ENCODE peak calls at places on chromosomes 5 and 9, in eight cellular contexts. N is body of pancreas; D is PC-3; M is mucosa of descending colon; Z is cardiac fibroblast; W is CD4-positive, alpha-beta T cell; P is endothelial cell; Q is sigmoid colon. U is an unnamed sample.

GRCh38 chr5:12624776-12625560 is 720.7 kb upstream of the CTNND2 start:
- DNase-seq in N (no peak), D (no peak), M (no peak), Z (no peak), W (no peak), P (no peak), Q (no peak), U (no peak)

GRCh38 chr9:126494746-126495145 is 119.0 kb upstream of the LMX1B start:
- DNase-seq in N (no peak), D (no peak), M (no peak), Z (no peak), W (no peak), P (no peak), Q (no peak), U (no peak)

GRCh38 chr5:60102961-60103683 is 209.6 kb upstream of the PDE4D start:
- DNase-seq in N (no peak), D (peak), M (no peak), Z (peak), W (no peak), P (no peak), Q (no peak), U (no peak)

GRCh38 chr9:121743441-121744001 is 92.1 kb downstream of the DAB2IP start:
- DNase-seq in N (peak), D (peak), M (peak), Z (peak), W (no peak), P (peak), Q (peak), U (no peak)

GRCh38 chr9:120388000-120388855 is 191.7 kb downstream of the CDK5RAP2 start:
- DNase-seq in N (no peak), D (no peak), M (no peak), Z (no peak), W (no peak), P (no peak), Q (peak), U (no peak)

GRCh38 chr5:91264311-91265051 is 118.6 kb downstream of the ARRDC3 start:
- DNase-seq in N (no peak), D (no peak), M (no peak), Z (no peak), W (no peak), P (no peak), Q (no peak), U (no peak)

GRCh38 chr9:137304383-137305059 is 2.5 kb upstream of the NRARP start:
- DNase-seq in N (peak), D (no peak), M (peak), Z (no peak), W (no peak), P (peak), Q (no peak), U (no peak)

GRCh38 chr5:173923236-173924104 is 35.3 kb downstream of the CPEB4 start:
- DNase-seq in N (no peak), D (no peak), M (no peak), Z (peak), W (no peak), P (no peak), Q (no peak), U (no peak)

GRCh38 chr5:37814699-37815098 is 25.1 kb downstream of the GDNF start:
- DNase-seq in N (no peak), D (peak), M (no peak), Z (no peak), W (no peak), P (no peak), Q (no peak), U (peak)

GRCh38 chr5:173762930-173763329 is 125.2 kb upstream of the CPEB4 start:
- DNase-seq in N (no peak), D (no peak), M (no peak), Z (no peak), W (no peak), P (no peak), Q (no peak), U (no peak)

GRCh38 chr9:76359365-76359764 is 34.9 kb downstream of the RFK start:
- DNase-seq in N (no peak), D (no peak), M (no peak), Z (no peak), W (no peak), P (no peak), Q (no peak), U (no peak)

GRCh38 chr9:133779081-133779480 is 40.9 kb upstream of the SARDH start:
- DNase-seq in N (no peak), D (no peak), M (peak), Z (no peak), W (no peak), P (no peak), Q (no peak), U (no peak)

GRCh38 chr5:139709587-139710369 is 61.6 kb downstream of the CXXC5 start:
- DNase-seq in N (no peak), D (no peak), M (peak), Z (no peak), W (peak), P (peak), Q (no peak), U (peak)

GRCh38 chr5:67065237-67065636 is 131.4 kb downstream of the CD180 start:
- DNase-seq in N (no peak), D (no peak), M (no peak), Z (no peak), W (no peak), P (no peak), Q (no peak), U (peak)

GRCh38 chr9:92146610-92147009 is 31.4 kb upstream of the SPTLC1 start:
- DNase-seq in N (no peak), D (no peak), M (no peak), Z (peak), W (no peak), P (no peak), Q (no peak), U (no peak)

GRCh38 chr5:74521401-74521800 is 119.1 kb downstream of the ENC1 start:
- DNase-seq in N (no peak), D (no peak), M (no peak), Z (no peak), W (no peak), P (no peak), Q (no peak), U (no peak)

GRCh38 chr5:138641547-138642298 is 66.5 kb upstream of the HSPA9 start:
- DNase-seq in N (peak), D (peak), M (peak), Z (peak), W (peak), P (peak), Q (no peak), U (peak)

GRCh38 chr5:139443766-139444473 is 4.6 kb upstream of the DNAJC18 start:
- DNase-seq in N (no peak), D (peak), M (no peak), Z (peak), W (no peak), P (peak), Q (peak), U (no peak)

GRCh38 chr5:131382407-131383395 is 118.8 kb downstream of the CDC42SE2 start:
- DNase-seq in N (no peak), D (peak), M (no peak), Z (peak), W (peak), P (no peak), Q (no peak), U (peak)

GRCh38 chr9:114348906-114349482 is 19.3 kb downstream of the ORM2 start:
- DNase-seq in N (peak), D (peak), M (peak), Z (peak), W (peak), P (no peak), Q (peak), U (peak)

GRCh38 chr5:76332102-76332501 is 71.0 kb upstream of the IQGAP2 start:
- DNase-seq in N (peak), D (no peak), M (peak), Z (no peak), W (no peak), P (no peak), Q (no peak), U (no peak)

GRCh38 chr5:10351882-10352395 is 1.6 kb upstream of the MARCHF6 start:
- DNase-seq in N (no peak), D (no peak), M (no peak), Z (no peak), W (no peak), P (no peak), Q (no peak), U (no peak)

GRCh38 chr5:53783624-53784228 is 223.3 kb downstream of the NDUFS4 start:
- DNase-seq in N (no peak), D (no peak), M (no peak), Z (no peak), W (no peak), P (no peak), Q (no peak), U (no peak)

GRCh38 chr9:16532272-16532671 is 338.2 kb downstream of the BNC2 start:
- DNase-seq in N (no peak), D (no peak), M (no peak), Z (no peak), W (no peak), P (no peak), Q (no peak), U (no peak)

GRCh38 chr5:161378701-161379100 is 167.8 kb downstream of the GABRB2 start:
- DNase-seq in N (no peak), D (no peak), M (no peak), Z (no peak), W (no peak), P (no peak), Q (no peak), U (no peak)

GRCh38 chr5:171596391-171596878 is 177.0 kb downstream of the FGF18 start:
- DNase-seq in N (no peak), D (peak), M (no peak), Z (peak), W (no peak), P (no peak), Q (no peak), U (no peak)
- TF ChIP-seq CTCF in N (no peak), D (no peak), M (no peak), Z (no peak), W (no peak), P (no peak), Q (no peak), U (no peak)

DNA sequence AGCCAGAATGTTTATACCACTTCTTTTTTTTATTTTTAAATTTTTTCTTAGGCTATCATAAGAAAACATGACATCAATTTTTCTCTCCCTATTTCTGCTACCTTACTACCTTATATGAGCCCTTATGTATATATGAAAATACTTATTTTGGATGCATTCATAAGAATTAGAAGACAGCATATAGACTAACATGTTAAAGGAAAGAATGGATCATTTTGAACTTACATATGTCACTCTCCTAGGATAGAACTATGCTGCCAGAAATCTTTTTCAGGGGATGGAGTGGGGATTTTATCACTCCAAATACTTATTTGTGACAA is 51.8 kb downstream of the SNX24 start:
- DNase-seq in N (no peak), D (no peak), M (no peak), Z (no peak), W (no peak), P (no peak), Q (no peak), U (no peak)
- TF ChIP-seq CTCF in N (no peak), D (no peak), M (no peak), Z (no peak), W (no peak), P (no peak), Q (no peak), U (no peak)

GRCh38 chr9:87572719-87573118 is 75.1 kb downstream of the DAPK1 start:
- DNase-seq in N (no peak), D (no peak), M (no peak), Z (no peak), W (no peak), P (no peak), Q (no peak), U (no peak)
- TF ChIP-seq CTCF in N (no peak), D (no peak), M (no peak), Z (no peak), W (no peak), P (no peak), Q (no peak), U (no peak)

GRCh38 chr5:137016783-137017324 is 482.3 kb downstream of the SPOCK1 start:
- DNase-seq in N (no peak), D (no peak), M (no peak), Z (no peak), W (no peak), P (no peak), Q (no peak), U (no peak)
- TF ChIP-seq CTCF in N (no peak), D (no peak), M (no peak), Z (no peak), W (no peak), P (no peak), Q (no peak), U (no peak)

GRCh38 chr5:125870271-125870670 is 552.9 kb upstream of the GRAMD2B start:
- DNase-seq in N (no peak), D (no peak), M (no peak), Z (no peak), W (no peak), P (no peak), Q (no peak), U (no peak)

GRCh38 chr5:125874057-125874456 is 549.2 kb upstream of the GRAMD2B start:
- DNase-seq in N (no peak), D (peak), M (no peak), Z (no peak), W (no peak), P (no peak), Q (no peak), U (no peak)

GRCh38 chr5:125874717-125875116 is 548.5 kb upstream of the GRAMD2B start:
- DNase-seq in N (no peak), D (peak), M (no peak), Z (no peak), W (no peak), P (no peak), Q (no peak), U (no peak)
- TF ChIP-seq CTCF in N (no peak), D (peak), M (no peak), Z (no peak), W (no peak), P (no peak), Q (no peak), U (no peak)

GRCh38 chr5:165502893-165503696 is 1997.7 kb downstream of the MAT2B start:
- DNase-seq in N (no peak), D (no peak), M (no peak), Z (peak), W (no peak), P (no peak), Q (no peak), U (no peak)
- TF ChIP-seq CTCF in N (no peak), D (no peak), M (no peak), Z (no peak), W (no peak), P (no peak), Q (no peak), U (no peak)

GRCh38 chr5:151055336-151055735 is 25.5 kb downstream of the TNIP1 start:
- DNase-seq in N (no peak), D (no peak), M (peak), Z (no peak), W (no peak), P (no peak), Q (no peak), U (no peak)

GRCh38 chr5:151060742-151061141 is 20.1 kb downstream of the TNIP1 start:
- DNase-seq in N (no peak), D (no peak), M (no peak), Z (no peak), W (no peak), P (no peak), Q (no peak), U (no peak)

GRCh38 chr5:151058891-151059611 is 21.8 kb downstream of the TNIP1 start:
- DNase-seq in N (no peak), D (no peak), M (no peak), Z (no peak), W (no peak), P (no peak), Q (no peak), U (no peak)

GRCh38 chr5:151056367-151057306 is 24.2 kb downstream of the TNIP1 start:
- DNase-seq in N (no peak), D (no peak), M (no peak), Z (no peak), W (no peak), P (no peak), Q (no peak), U (no peak)

DNA sequence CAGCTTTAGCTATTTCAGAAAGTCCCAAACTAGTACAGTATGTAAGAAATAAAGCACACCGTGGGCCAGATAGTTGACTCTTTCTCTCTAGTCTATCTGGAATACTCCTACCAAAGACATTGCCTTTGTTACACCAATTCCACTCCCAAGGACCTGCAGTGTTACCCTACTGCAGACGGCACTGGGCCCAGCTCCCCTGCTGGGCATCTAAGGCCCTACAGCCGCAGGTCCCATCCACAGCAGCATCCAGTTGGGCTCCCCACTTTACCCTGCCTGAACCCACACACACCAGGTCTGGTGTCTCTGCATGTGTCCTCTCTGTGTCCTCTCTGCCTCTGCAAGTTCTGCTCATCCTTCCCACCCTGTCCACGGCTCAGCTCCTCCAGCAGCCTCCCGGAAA is 22.5 kb downstream of the TNIP1 start:
- DNase-seq in N (no peak), D (no peak), M (no peak), Z (no peak), W (no peak), P (no peak), Q (no peak), U (no peak)
- TF ChIP-seq CTCF in N (no peak), D (peak), M (no peak), Z (peak), W (no peak), P (peak), Q (no peak), U (no peak)

GRCh38 chr9:6676254-6676928 is 30.9 kb upstream of the GLDC start:
- DNase-seq in N (no peak), D (no peak), M (no peak), Z (no peak), W (no peak), P (no peak), Q (no peak), U (no peak)

GRCh38 chr9:6677803-6678202 is 32.3 kb upstream of the GLDC start:
- DNase-seq in N (no peak), D (no peak), M (no peak), Z (no peak), W (no peak), P (no peak), Q (no peak), U (no peak)

GRCh38 chr9:6680797-6681146 is 35.2 kb upstream of the GLDC start:
- DNase-seq in N (peak), D (peak), M (no peak), Z (peak), W (no peak), P (peak), Q (no peak), U (peak)

GRCh38 chr9:6681957-6682501 is 36.5 kb upstream of the GLDC start:
- DNase-seq in N (no peak), D (no peak), M (peak), Z (no peak), W (no peak), P (no peak), Q (no peak), U (no peak)

GRCh38 chr9:6681147-6681956 is 35.8 kb upstream of the GLDC start:
- DNase-seq in N (peak), D (peak), M (peak), Z (peak), W (peak), P (peak), Q (peak), U (peak)
- TF ChIP-seq CTCF in N (peak), D (no peak), M (no peak), Z (no peak), W (no peak), P (no peak), Q (no peak), U (no peak)

DNA sequence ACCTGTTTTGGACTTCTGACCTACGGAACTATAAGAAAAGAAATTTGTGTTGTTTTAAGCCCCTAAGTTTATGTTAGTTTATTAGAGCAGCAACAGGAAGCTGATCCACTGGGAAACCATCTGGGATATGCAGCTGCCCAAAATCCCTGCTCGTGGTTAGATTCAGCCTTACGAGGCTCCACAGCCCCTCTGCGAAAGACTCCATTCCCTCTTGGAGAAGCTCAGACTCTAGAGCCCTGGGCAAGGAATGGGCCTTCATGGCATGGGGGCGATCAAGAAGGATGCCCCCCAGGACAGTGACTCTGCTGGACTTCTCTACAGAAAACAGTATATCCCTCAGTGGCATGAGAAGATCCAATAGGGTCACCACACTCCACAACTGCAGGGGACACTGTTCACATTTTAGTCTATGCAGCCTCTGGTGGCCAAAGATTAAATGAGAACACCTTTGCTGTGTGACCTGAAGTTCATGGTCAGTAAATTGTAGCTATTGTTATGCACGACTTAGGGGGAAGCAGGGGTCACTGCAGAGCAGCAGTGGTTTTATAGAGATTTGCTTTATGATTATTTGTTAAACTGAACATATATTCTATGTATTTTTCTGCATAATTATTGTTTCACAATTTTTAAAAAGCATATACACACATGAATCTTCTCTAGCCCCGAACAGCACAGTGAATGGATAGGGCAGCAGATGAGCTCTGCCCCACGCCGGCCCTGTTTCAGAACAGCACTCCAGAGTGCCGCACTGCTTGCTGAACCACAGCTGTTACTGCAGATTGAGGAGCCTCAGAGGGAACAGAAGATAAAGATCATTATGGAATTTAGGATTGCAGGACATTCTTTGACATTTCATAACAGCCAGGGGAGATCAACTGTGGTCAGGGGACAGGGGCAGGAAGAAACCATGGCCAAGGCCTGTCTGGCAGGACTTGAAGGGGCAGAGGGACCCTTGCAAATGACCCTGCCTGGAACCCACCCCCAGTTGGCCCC is 20.9 kb downstream of the IRF1 start:
- DNase-seq in N (no peak), D (no peak), M (peak), Z (peak), W (no peak), P (no peak), Q (peak), U (no peak)
- TF ChIP-seq CTCF in N (no peak), D (peak), M (no peak), Z (no peak), W (no peak), P (no peak), Q (no peak), U (peak)

U was measured in GM10248.